ENCODE peak calls at places on chromosomes 1 and 21, in ten cellular contexts. U is left ventricle myocardium inferior, E is MM.1S, Q is colonic mucosa, P is sigmoid colon, M is OCI-LY7, K is uterus, R is left lung, W is lower lobe of right lung, A is prostate gland. Z is an unnamed sample.

GRCh38 chr1:1665815-1666251 is 7.0 kb upstream of the CDK11B start:
- DNase-seq in E (no peak), R (peak; percentile 30), M (peak; percentile 14), W (peak; percentile 55), A (no peak), P (peak; percentile 59), U (no peak), Q (no peak), K (no peak), Z (no peak)

GRCh38 chr21:44521301-44521927 is 18.6 kb downstream of the KRTAP10-1 start:
- DNase-seq in M (no peak), E (no peak), Q (no peak), R (peak; percentile 26), U (peak; percentile 13), A (no peak), P (peak; percentile 32), K (no peak), W (peak; percentile 44), Z (no peak)

GRCh38 chr1:15123298-15123697 is 30.2 kb upstream of the TMEM51 start:
- DNase-seq in M (no peak), R (no peak), Q (no peak), A (no peak), P (no peak), W (no peak), U (no peak), E (no peak), K (no peak), Z (no peak)

GRCh38 chr1:70509996-70510876 is 99.2 kb downstream of the CTH start:
- DNase-seq in M (peak; percentile 76), P (no peak), K (no peak), A (no peak), E (peak; percentile 76), W (no peak), U (no peak), Q (no peak), R (no peak), Z (no peak)

GRCh38 chr1:147236959-147237791 is 5.3 kb upstream of the CHD1L start:
- DNase-seq in M (no peak), K (no peak), Q (peak; percentile 70), W (no peak), U (no peak), R (no peak), E (no peak), P (no peak), A (no peak), Z (no peak)

GRCh38 chr1:92536593-92537332 is 50.0 kb upstream of the GFI1 start:
- DNase-seq in M (no peak), A (no peak), P (no peak), Q (no peak), R (no peak), K (no peak), U (no peak), W (no peak), E (peak; percentile 21), Z (no peak)

GRCh38 chr1:188089461-188089860 is 1260.7 kb downstream of the PLA2G4A start:
- DNase-seq in W (no peak), A (no peak), P (no peak), E (no peak), R (no peak), U (no peak), K (no peak), M (no peak), Q (no peak), Z (no peak)

GRCh38 chr1:184911103-184911502 is 63.2 kb downstream of the NIBAN1 start:
- DNase-seq in E (no peak), Q (no peak), R (no peak), M (no peak), A (no peak), W (no peak), P (no peak), K (no peak), U (no peak), Z (no peak)

GRCh38 chr21:31909772-31910470 is 37.1 kb downstream of the HUNK start:
- DNase-seq in Q (no peak), P (no peak), A (no peak), K (no peak), M (no peak), U (no peak), R (no peak), W (no peak), E (no peak), Z (no peak)

GRCh38 chr21:31905444-31906400 is 32.9 kb downstream of the HUNK start:
- DNase-seq in R (no peak), Q (no peak), P (no peak), W (no peak), M (no peak), U (no peak), E (no peak), A (no peak), K (no peak), Z (no peak)

GRCh38 chr21:31909153-31909771 is 36.4 kb downstream of the HUNK start:
- DNase-seq in U (no peak), A (no peak), M (no peak), P (no peak), Q (no peak), E (no peak), R (no peak), W (no peak), K (no peak), Z (no peak)

GRCh38 chr21:31911138-31911907 is 38.5 kb downstream of the HUNK start:
- DNase-seq in E (no peak), K (no peak), W (no peak), A (no peak), U (no peak), R (no peak), P (no peak), M (no peak), Q (no peak), Z (no peak)

DNA sequence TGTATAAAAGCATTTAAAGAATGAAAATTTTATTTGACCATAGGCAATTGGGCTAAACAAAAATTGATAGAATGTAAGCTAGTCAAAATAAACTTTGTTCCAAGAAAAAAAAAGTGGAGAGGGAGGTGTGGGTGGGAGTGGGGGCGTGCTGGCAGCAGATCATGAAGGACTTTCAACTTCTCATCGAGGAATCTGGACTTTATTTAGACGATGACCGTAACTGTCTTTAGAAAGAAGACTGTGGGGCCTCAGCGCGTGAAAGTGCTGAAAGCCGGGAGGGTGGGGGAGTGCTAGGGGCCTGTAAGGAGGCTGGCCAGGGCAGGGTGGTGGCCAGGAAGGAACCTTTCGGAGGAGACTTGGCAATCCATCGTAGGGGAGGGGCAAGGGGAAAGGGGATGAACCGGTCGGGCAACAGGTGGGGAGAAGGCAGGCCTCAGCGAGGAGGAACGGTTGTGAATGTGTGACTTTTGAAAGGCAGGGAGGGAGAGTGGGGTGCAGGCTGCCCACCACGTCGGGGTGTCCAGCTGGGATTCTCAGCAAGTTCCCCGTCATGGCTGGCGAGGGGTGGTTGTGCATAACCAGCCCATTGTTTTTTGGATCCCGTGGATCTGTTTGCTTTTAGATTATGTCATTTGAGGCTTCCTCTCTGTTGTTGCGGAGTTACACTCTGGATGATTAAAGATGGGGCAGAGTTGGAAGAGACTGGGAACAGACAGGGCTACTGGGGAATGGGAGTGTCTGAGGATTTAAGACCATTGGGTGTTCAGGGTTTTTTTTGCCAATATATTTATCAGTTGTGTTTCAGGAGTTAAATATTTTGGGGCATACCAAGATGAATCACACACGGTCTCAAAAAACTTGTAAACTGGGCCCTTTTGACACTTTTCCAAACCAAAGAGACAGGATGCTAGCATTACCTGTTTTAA is 35.5 kb downstream of the HUNK start:
- DNase-seq in U (no peak), M (no peak), P (no peak), A (peak; percentile 62), E (no peak), Q (peak; percentile 67), K (peak; percentile 40), W (no peak), R (peak; percentile 44), Z (no peak)
- H3K4me3 ChIP-seq in U (no peak overlapping the region), M (no peak overlapping the region), P (no peak overlapping the region), A (no peak overlapping the region), E (no peak overlapping the region), Q (no peak overlapping the region), K (no peak overlapping the region), W (no peak overlapping the region), R (no peak overlapping the region), Z (no peak overlapping the region)

DNA sequence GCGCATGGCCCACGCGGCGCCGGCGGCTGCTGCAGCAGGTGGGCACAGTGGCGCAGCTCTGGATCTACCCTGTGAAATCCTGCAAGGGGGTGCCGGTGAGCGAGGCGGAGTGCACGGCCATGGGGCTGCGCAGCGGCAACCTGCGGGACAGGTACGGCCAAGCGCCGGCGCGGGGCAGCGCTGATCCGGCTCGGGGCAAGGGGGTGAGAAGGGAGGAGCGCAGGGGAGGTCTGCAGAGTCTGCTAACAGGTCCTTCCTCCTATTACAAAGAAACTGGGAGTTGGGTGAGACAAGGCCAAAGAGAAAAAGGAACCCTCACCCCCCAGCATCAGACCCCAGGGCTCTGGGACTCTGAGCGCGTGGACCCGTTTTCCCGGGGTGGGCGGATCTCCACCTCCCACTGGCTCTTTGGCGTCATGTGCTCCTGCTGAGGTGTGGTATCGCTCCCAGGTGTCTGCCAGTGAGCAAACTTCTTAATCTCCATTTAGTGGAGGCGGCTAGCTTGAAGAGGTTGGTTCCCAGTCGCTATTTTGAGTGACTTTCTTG is 429 bp downstream of the MTARC1 start:
- DNase-seq in M (no peak), A (peak; percentile 69), K (no peak), R (peak; percentile 70), P (peak; percentile 64), E (peak; percentile 50), U (no peak), W (peak; percentile 73), Q (peak; percentile 86), Z (peak; percentile 55)
- TF ChIP-seq CTCF in M (no peak), A (no peak), K (no peak), R (no peak), P (no peak), E (no peak), U (no peak), W (no peak), Q (no peak), Z (no peak)

DNA sequence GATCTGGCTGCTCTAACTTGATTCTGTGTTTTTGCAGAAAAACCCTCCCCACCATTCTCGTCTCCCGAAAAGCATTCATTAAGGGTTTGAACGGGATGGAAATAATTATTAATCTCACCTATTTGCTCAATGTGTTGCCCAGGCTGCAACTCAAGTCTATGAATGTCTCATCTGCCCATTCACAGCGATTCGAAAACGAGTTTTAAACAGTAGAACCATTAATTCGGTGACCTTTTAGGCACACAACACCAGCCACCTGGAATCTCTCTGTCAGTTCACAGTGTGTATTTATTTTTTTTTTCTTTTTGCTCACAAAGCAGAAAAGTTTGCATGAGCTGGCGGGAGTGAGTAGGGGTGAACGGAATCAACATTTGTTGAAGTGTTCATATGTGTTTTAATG is 764.7 kb upstream of the TPTE start:
- DNase-seq in A (no peak), Q (no peak), M (no peak), W (no peak), K (no peak), R (no peak), E (no peak), P (no peak), U (no peak), Z (no peak)
- H3K9me3 ChIP-seq in A (no peaks in the 10 kb centered on the region), Q (peaks cover 13% of the 10 kb centered on the region), M (peaks cover 37% of the 10 kb centered on the region), W (peaks cover 4% of the 10 kb centered on the region), K (no peaks in the 10 kb centered on the region), R (peaks cover 63% of the 10 kb centered on the region), E (no peaks in the 10 kb centered on the region), P (no peaks in the 10 kb centered on the region), U (peaks cover 5% of the 10 kb centered on the region), Z (no peaks in the 10 kb centered on the region)

DNA sequence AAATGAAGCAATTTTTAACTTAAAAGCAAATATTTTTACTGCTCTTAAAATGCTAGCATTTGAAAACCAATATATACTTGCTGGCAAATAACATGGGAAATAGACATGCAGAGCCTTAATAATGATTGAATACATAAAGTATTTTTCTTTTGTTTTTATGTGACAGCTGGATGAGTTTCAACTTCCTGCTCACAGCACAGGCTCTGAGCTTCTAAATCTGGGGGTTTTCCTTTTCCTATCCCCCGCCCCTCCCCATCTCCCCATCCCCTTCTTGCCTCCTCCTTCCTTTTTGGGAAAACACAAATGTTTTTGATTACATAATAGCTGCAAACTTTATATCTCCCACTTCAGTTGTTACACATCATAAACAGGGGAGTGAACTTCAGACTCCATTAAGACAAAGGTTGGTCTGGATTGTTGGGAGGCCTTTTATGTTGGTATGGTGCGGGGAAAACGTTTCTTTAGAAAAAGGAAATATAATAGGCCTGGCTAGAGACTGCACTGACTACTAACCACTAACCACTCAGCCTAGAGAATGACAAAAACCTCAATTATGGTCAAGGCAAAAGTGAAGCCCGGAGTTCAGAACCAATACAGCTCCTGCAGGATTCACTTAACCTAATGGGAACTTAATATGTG is 116.1 kb upstream of the GORAB start:
- DNase-seq in A (no peak), W (no peak), R (no peak), E (no peak), P (no peak), K (no peak), M (no peak), U (no peak), Q (no peak), Z (no peak)
- H3K4me3 ChIP-seq in A (no peak overlapping the region), W (no peak overlapping the region), R (no peak overlapping the region), E (no peak overlapping the region), P (no peak overlapping the region), K (no peak overlapping the region), M (no peak overlapping the region), U (no peak overlapping the region), Q (no peak overlapping the region), Z (no peak overlapping the region)